ENCODE peak calls at places on chromosome 19, in seven cellular contexts. One of them, this sample, is unnamed. For H3K4me1 and H3K9me3, the result is how much of the 10 kb centered on the place peaks cover.

GRCh38 chr19:47723573-47723923 is 10.3 kb downstream of the EHD2 start:
- DNase-seq in body of pancreas: peak
- DNase-seq in mucosa of descending colon: peak
- DNase-seq in heart right ventricle: peak
- DNase-seq in CD4-positive, CD25-positive, alpha-beta regulatory T cell: no peak
- DNase-seq in stomach: peak
- DNase-seq in GM23248: peak
- DNase-seq in this sample: no peak

GRCh38 chr19:15812059-15812722 is 3.3 kb downstream of the OR10H1 start:
- DNase-seq in body of pancreas: peak
- DNase-seq in mucosa of descending colon: no peak
- DNase-seq in CD4-positive, CD25-positive, alpha-beta regulatory T cell: peak
- DNase-seq in stomach: peak
- DNase-seq in GM23248: no peak
- DNase-seq in heart right ventricle: no peak
- DNase-seq in this sample: no peak

GRCh38 chr19:19656451-19657396 is 6.8 kb downstream of the ATP13A1 start:
- DNase-seq in mucosa of descending colon: peak
- DNase-seq in CD4-positive, CD25-positive, alpha-beta regulatory T cell: no peak
- DNase-seq in heart right ventricle: no peak
- DNase-seq in body of pancreas: no peak
- DNase-seq in GM23248: no peak
- DNase-seq in stomach: no peak
- DNase-seq in this sample: no peak

GRCh38 chr19:2625434-2625833 is 77.1 kb downstream of the GNG7 start:
- DNase-seq in stomach: peak
- DNase-seq in body of pancreas: peak
- DNase-seq in GM23248: no peak
- DNase-seq in mucosa of descending colon: peak
- DNase-seq in heart right ventricle: no peak
- DNase-seq in CD4-positive, CD25-positive, alpha-beta regulatory T cell: no peak
- DNase-seq in this sample: no peak

GRCh38 chr19:34667349-34668076 is 9.4 kb downstream of the SCGB2B2 start:
- DNase-seq in body of pancreas: no peak
- DNase-seq in GM23248: peak
- DNase-seq in mucosa of descending colon: no peak
- DNase-seq in CD4-positive, CD25-positive, alpha-beta regulatory T cell: no peak
- DNase-seq in heart right ventricle: no peak
- DNase-seq in stomach: no peak
- DNase-seq in this sample: no peak

GRCh38 chr19:17688853-17689595 is 870 bp upstream of the UNC13A start:
- DNase-seq in body of pancreas: no peak
- DNase-seq in stomach: no peak
- DNase-seq in heart right ventricle: no peak
- DNase-seq in CD4-positive, CD25-positive, alpha-beta regulatory T cell: no peak
- DNase-seq in GM23248: no peak
- DNase-seq in mucosa of descending colon: no peak
- DNase-seq in this sample: no peak

GRCh38 chr19:46495789-46496099 is at the start of gene PNMA8B:
- DNase-seq in CD4-positive, CD25-positive, alpha-beta regulatory T cell: peak
- DNase-seq in stomach: no peak
- DNase-seq in GM23248: peak
- DNase-seq in body of pancreas: peak
- DNase-seq in heart right ventricle: peak
- DNase-seq in mucosa of descending colon: no peak
- DNase-seq in this sample: no peak

GRCh38 chr19:16871870-16872269 is 16.9 kb upstream of the F2RL3 start:
- DNase-seq in stomach: peak
- DNase-seq in mucosa of descending colon: no peak
- DNase-seq in body of pancreas: no peak
- DNase-seq in CD4-positive, CD25-positive, alpha-beta regulatory T cell: no peak
- DNase-seq in heart right ventricle: no peak
- DNase-seq in GM23248: no peak
- DNase-seq in this sample: no peak

GRCh38 chr19:12794936-12795335 is 3.6 kb downstream of the JUNB start:
- DNase-seq in heart right ventricle: no peak
- DNase-seq in mucosa of descending colon: no peak
- DNase-seq in stomach: no peak
- DNase-seq in body of pancreas: no peak
- DNase-seq in GM23248: no peak
- DNase-seq in CD4-positive, CD25-positive, alpha-beta regulatory T cell: no peak
- DNase-seq in this sample: no peak

GRCh38 chr19:16970821-16971220 is 55.8 kb downstream of the CPAMD8 start:
- DNase-seq in heart right ventricle: no peak
- DNase-seq in mucosa of descending colon: no peak
- DNase-seq in GM23248: no peak
- DNase-seq in body of pancreas: no peak
- DNase-seq in stomach: no peak
- DNase-seq in CD4-positive, CD25-positive, alpha-beta regulatory T cell: no peak
- DNase-seq in this sample: no peak

GRCh38 chr19:23531231-23531790 is 136.0 kb upstream of the ZNF91 start:
- DNase-seq in mucosa of descending colon: no peak
- DNase-seq in GM23248: no peak
- DNase-seq in heart right ventricle: no peak
- DNase-seq in stomach: no peak
- DNase-seq in body of pancreas: no peak
- DNase-seq in CD4-positive, CD25-positive, alpha-beta regulatory T cell: no peak
- DNase-seq in this sample: no peak

GRCh38 chr19:5593245-5593962 is 25.7 kb upstream of the TINCR start:
- DNase-seq in body of pancreas: no peak
- DNase-seq in mucosa of descending colon: no peak
- DNase-seq in heart right ventricle: no peak
- DNase-seq in stomach: no peak
- DNase-seq in CD4-positive, CD25-positive, alpha-beta regulatory T cell: no peak
- DNase-seq in GM23248: no peak
- DNase-seq in this sample: no peak
- H3K4me1 ChIP-seq in body of pancreas: under half
- H3K4me1 ChIP-seq in mucosa of descending colon: under half
- H3K4me1 ChIP-seq in heart right ventricle: under half
- H3K4me1 ChIP-seq in stomach: under half
- H3K4me1 ChIP-seq in CD4-positive, CD25-positive, alpha-beta regulatory T cell: under half
- H3K4me1 ChIP-seq in GM23248: under half
- H3K4me1 ChIP-seq in this sample: under half

DNA sequence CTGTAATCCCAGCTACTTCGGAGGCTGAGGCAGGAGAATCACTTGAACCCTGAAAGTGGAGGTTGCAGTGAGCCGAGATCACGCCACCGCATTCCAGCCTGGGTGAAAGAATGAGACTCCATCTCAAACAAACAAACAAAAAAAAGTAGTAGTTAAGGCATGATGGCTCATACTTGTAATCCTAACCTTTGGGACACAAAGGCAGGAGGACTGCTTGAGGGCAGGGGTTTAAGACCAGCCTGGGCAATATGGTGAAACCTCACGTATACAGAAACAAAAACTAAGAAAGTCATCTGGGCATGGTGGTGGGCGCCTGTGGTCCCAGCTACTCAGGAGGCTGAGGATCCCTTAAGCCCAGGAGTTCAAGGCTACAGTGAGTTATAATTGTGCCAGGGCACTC is 1.8 kb downstream of the DNMT1 start:
- DNase-seq in GM23248: no peak
- DNase-seq in stomach: no peak
- DNase-seq in heart right ventricle: no peak
- DNase-seq in CD4-positive, CD25-positive, alpha-beta regulatory T cell: no peak
- DNase-seq in mucosa of descending colon: no peak
- DNase-seq in body of pancreas: no peak
- DNase-seq in this sample: no peak
- H3K4me3 ChIP-seq in GM23248: peak
- H3K4me3 ChIP-seq in stomach: no peak
- H3K4me3 ChIP-seq in heart right ventricle: no peak
- H3K4me3 ChIP-seq in CD4-positive, CD25-positive, alpha-beta regulatory T cell: no peak
- H3K4me3 ChIP-seq in mucosa of descending colon: no peak
- H3K4me3 ChIP-seq in body of pancreas: no peak
- H3K4me3 ChIP-seq in this sample: peak

GRCh38 chr19:53659292-53659691 is 27.5 kb downstream of the DPRX start:
- DNase-seq in GM23248: peak
- DNase-seq in body of pancreas: peak
- DNase-seq in CD4-positive, CD25-positive, alpha-beta regulatory T cell: no peak
- DNase-seq in stomach: no peak
- DNase-seq in mucosa of descending colon: no peak
- DNase-seq in heart right ventricle: no peak
- DNase-seq in this sample: no peak
- H3K9me3 ChIP-seq in GM23248: under half
- H3K9me3 ChIP-seq in body of pancreas: under half
- H3K9me3 ChIP-seq in CD4-positive, CD25-positive, alpha-beta regulatory T cell: under half
- H3K9me3 ChIP-seq in stomach: under half
- H3K9me3 ChIP-seq in mucosa of descending colon: under half
- H3K9me3 ChIP-seq in heart right ventricle: under half
- H3K9me3 ChIP-seq in this sample: under half

DNA sequence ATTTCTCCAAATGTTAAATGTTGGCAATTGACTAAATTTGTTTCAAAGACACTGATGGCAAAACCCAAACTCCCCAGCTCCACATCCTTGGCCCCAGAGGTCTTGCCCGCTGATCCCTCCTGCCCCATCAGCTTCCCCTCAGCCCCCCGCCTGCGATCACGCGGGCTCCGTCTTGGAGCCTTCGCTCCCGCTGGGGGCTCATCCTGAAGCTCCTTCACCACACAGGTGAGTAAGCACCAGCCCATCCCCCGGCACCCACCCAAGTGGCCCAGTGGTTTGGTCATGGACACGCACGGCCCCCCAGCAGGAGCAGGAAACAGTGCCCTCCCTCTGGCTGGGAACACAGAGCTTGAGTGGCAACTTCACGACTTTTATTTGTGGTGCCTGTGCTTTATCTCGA is 14.9 kb downstream of the EPS8L1 start:
- DNase-seq in heart right ventricle: no peak
- DNase-seq in stomach: no peak
- DNase-seq in body of pancreas: no peak
- DNase-seq in GM23248: no peak
- DNase-seq in mucosa of descending colon: peak
- DNase-seq in CD4-positive, CD25-positive, alpha-beta regulatory T cell: no peak
- DNase-seq in this sample: no peak
- H3K4me1 ChIP-seq in heart right ventricle: under half
- H3K4me1 ChIP-seq in stomach: under half
- H3K4me1 ChIP-seq in body of pancreas: under half
- H3K4me1 ChIP-seq in GM23248: under half
- H3K4me1 ChIP-seq in mucosa of descending colon: under half
- H3K4me1 ChIP-seq in CD4-positive, CD25-positive, alpha-beta regulatory T cell: under half
- H3K4me1 ChIP-seq in this sample: under half

GRCh38 chr19:7292950-7293794 is 1.0 kb downstream of the INSR start:
- DNase-seq in heart right ventricle: peak
- DNase-seq in GM23248: peak
- DNase-seq in CD4-positive, CD25-positive, alpha-beta regulatory T cell: no peak
- DNase-seq in stomach: peak
- DNase-seq in body of pancreas: peak
- DNase-seq in mucosa of descending colon: peak
- DNase-seq in this sample: no peak
- H3K4me3 ChIP-seq in heart right ventricle: peak
- H3K4me3 ChIP-seq in GM23248: peak
- H3K4me3 ChIP-seq in CD4-positive, CD25-positive, alpha-beta regulatory T cell: no peak
- H3K4me3 ChIP-seq in stomach: peak
- H3K4me3 ChIP-seq in body of pancreas: peak
- H3K4me3 ChIP-seq in mucosa of descending colon: peak
- H3K4me3 ChIP-seq in this sample: peak

GRCh38 chr19:40033989-40034560 is 22.0 kb downstream of the ZNF780B start:
- DNase-seq in GM23248: no peak
- DNase-seq in stomach: no peak
- DNase-seq in mucosa of descending colon: no peak
- DNase-seq in body of pancreas: no peak
- DNase-seq in heart right ventricle: no peak
- DNase-seq in CD4-positive, CD25-positive, alpha-beta regulatory T cell: no peak
- DNase-seq in this sample: no peak

DNA sequence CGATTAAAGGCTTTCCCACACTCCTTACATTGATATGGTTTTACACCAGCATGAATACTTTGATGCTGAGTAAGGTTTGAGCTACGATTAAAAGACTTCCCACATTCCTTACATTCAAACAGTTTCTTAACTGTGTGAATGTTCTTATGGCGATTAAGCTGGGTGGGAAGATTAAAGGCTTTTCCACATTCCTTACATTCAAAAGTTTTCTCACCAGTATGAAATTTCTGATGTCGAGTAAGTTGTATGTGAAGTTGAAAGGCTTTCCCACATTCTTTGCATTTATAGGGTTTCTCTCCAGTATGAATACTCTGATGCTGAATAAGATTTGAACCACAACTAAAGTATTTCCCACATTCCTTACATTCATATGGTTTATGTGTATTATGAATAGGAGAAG is 20.0 kb downstream of the ZNF780B start:
- DNase-seq in heart right ventricle: no peak
- DNase-seq in stomach: no peak
- DNase-seq in CD4-positive, CD25-positive, alpha-beta regulatory T cell: no peak
- DNase-seq in GM23248: no peak
- DNase-seq in mucosa of descending colon: no peak
- DNase-seq in body of pancreas: no peak
- DNase-seq in this sample: no peak
- H3K9me3 ChIP-seq in heart right ventricle: under half
- H3K9me3 ChIP-seq in stomach: half or more
- H3K9me3 ChIP-seq in CD4-positive, CD25-positive, alpha-beta regulatory T cell: half or more
- H3K9me3 ChIP-seq in GM23248: under half
- H3K9me3 ChIP-seq in mucosa of descending colon: half or more
- H3K9me3 ChIP-seq in body of pancreas: under half
- H3K9me3 ChIP-seq in this sample: under half

GRCh38 chr19:38692458-38693379 is 45.3 kb downstream of the ACTN4 start:
- DNase-seq in heart right ventricle: no peak
- DNase-seq in GM23248: peak
- DNase-seq in CD4-positive, CD25-positive, alpha-beta regulatory T cell: no peak
- DNase-seq in stomach: no peak
- DNase-seq in mucosa of descending colon: no peak
- DNase-seq in body of pancreas: no peak
- DNase-seq in this sample: no peak
- H3K4me1 ChIP-seq in heart right ventricle: half or more
- H3K4me1 ChIP-seq in GM23248: half or more
- H3K4me1 ChIP-seq in CD4-positive, CD25-positive, alpha-beta regulatory T cell: half or more
- H3K4me1 ChIP-seq in stomach: half or more
- H3K4me1 ChIP-seq in mucosa of descending colon: half or more
- H3K4me1 ChIP-seq in body of pancreas: half or more
- H3K4me1 ChIP-seq in this sample: under half

DNA sequence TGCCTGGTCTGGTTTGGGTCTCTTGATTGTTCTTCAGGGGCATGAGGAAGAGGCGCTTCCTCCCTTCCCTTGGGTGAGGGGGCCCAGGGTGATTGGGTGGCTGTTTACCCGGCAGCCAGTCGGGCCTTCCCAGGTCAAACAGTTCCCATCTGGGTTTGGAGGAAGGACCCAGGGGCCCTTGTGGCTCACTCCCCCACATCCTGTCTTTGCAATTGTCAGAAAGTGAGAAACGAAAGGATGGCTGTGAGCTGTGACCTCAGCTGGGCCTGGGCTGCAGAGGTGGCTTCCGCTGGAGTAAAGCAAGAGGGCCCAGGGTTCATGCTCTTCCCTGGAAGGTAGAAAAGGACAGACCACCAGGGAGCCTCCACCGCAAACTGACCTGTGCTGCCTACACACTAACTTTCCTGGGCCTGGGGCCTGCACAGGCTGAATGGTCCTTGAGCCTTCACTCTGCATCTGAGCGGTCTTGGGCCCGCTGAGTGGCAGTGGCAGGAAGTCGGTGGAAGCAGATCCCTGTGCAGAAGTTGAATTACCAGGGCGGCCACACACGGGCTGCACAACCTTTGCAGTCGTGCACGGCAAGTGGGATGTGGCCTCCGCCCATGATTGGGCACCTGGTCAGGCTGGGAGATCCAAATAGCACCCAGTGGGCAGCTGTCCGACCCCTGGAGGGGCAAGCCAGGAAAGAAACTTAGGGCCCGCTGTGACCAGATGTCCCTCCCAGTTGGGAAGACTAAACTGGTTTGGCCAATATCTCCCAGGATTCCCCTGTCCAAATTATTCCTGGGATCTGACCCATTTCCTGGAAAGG is 5.3 kb upstream of the CD79A start:
- DNase-seq in heart right ventricle: no peak
- DNase-seq in stomach: no peak
- DNase-seq in GM23248: no peak
- DNase-seq in mucosa of descending colon: peak
- DNase-seq in body of pancreas: peak
- DNase-seq in CD4-positive, CD25-positive, alpha-beta regulatory T cell: peak
- DNase-seq in this sample: no peak
- H3K4me3 ChIP-seq in heart right ventricle: no peak
- H3K4me3 ChIP-seq in stomach: no peak
- H3K4me3 ChIP-seq in GM23248: no peak
- H3K4me3 ChIP-seq in mucosa of descending colon: no peak
- H3K4me3 ChIP-seq in body of pancreas: no peak
- H3K4me3 ChIP-seq in CD4-positive, CD25-positive, alpha-beta regulatory T cell: peak
- H3K4me3 ChIP-seq in this sample: no peak

GRCh38 chr19:746956-747355 is 4.0 kb upstream of the MISP start:
- DNase-seq in GM23248: no peak
- DNase-seq in stomach: no peak
- DNase-seq in heart right ventricle: no peak
- DNase-seq in CD4-positive, CD25-positive, alpha-beta regulatory T cell: no peak
- DNase-seq in mucosa of descending colon: no peak
- DNase-seq in body of pancreas: no peak
- DNase-seq in this sample: no peak
- H3K9me3 ChIP-seq in GM23248: under half
- H3K9me3 ChIP-seq in stomach: under half
- H3K9me3 ChIP-seq in heart right ventricle: under half
- H3K9me3 ChIP-seq in CD4-positive, CD25-positive, alpha-beta regulatory T cell: under half
- H3K9me3 ChIP-seq in mucosa of descending colon: under half
- H3K9me3 ChIP-seq in body of pancreas: under half
- H3K9me3 ChIP-seq in this sample: under half

This sample was measured in HAP-1.